ENCODE peak calls at places on chromosome 4, in four cellular contexts. J is activated naive CD8-positive, alpha-beta T cell treated with anti-CD3 and anti-CD28 coated beads for 36 hours; O is NAMALWA; Y is activated CD4-positive, alpha-beta T cell treated with anti-CD3 and anti-CD28 coated beads for 4 hours. M is an unnamed sample.

GRCh38 chr4:67934628-67935027 is 28.7 kb downstream of the TMPRSS11A start:
- DNase-seq in J (no peak), Y (no peak), O (peak), M (peak)

GRCh38 chr4:58602022-58602421 is 1491.8 kb upstream of the IGFBP7 start:
- DNase-seq in Y (no peak), J (no peak), O (peak), M (no peak)

GRCh38 chr4:33357121-33357520 is 2637.0 kb downstream of the PCDH7 start:
- DNase-seq in O (no peak), Y (no peak), J (no peak), M (no peak)

GRCh38 chr4:24197891-24198290 is 308.0 kb upstream of the PPARGC1A start:
- DNase-seq in Y (no peak), O (no peak), J (no peak), M (no peak)

GRCh38 chr4:71944956-71945355 is 86.8 kb upstream of the NPFFR2 start:
- DNase-seq in J (no peak), Y (no peak), O (no peak), M (no peak)

GRCh38 chr4:36532670-36533373 is 251.4 kb downstream of the DTHD1 start:
- DNase-seq in O (no peak), J (no peak), Y (no peak), M (no peak)

GRCh38 chr4:173504181-173504503 is 25.9 kb downstream of the HAND2 start:
- DNase-seq in O (no peak), Y (no peak), J (no peak), M (no peak)

GRCh38 chr4:154559931-154560801 is 2.6 kb upstream of the FGB start:
- DNase-seq in O (no peak), J (no peak), Y (no peak), M (no peak)

GRCh38 chr4:52421811-52422213 is 237.3 kb downstream of the USP46 start:
- DNase-seq in Y (no peak), O (no peak), J (no peak), M (no peak)

GRCh38 chr4:28082686-28083390 is 1222.2 kb downstream of the STIM2 start:
- DNase-seq in Y (no peak), O (no peak), J (no peak), M (no peak)